ENCODE peak calls at places on chromosome 1, in nine cellular contexts. One of them, this sample, is unnamed. For H3K27me3, the result is how much of the 10 kb centered on the place peaks cover.

GRCh38 chr1:193185861-193186714 is at the start of gene B3GALT2:
- DNase-seq in neural progenitor cell: peak
- DNase-seq in pancreas: no peak
- DNase-seq in neuronal stem cell: no peak
- DNase-seq in naive thymus-derived CD4-positive, alpha-beta T cell: peak
- DNase-seq in body of pancreas: peak
- DNase-seq in colonic mucosa: peak
- DNase-seq in PC-3: no peak
- DNase-seq in CD4-positive, alpha-beta memory T cell: peak
- DNase-seq in this sample: peak

GRCh38 chr1:9753121-9753531 is 70.6 kb downstream of the CLSTN1 start:
- DNase-seq in CD4-positive, alpha-beta memory T cell: no peak
- DNase-seq in naive thymus-derived CD4-positive, alpha-beta T cell: no peak
- DNase-seq in pancreas: no peak
- DNase-seq in neuronal stem cell: no peak
- DNase-seq in PC-3: peak
- DNase-seq in body of pancreas: peak
- DNase-seq in colonic mucosa: no peak
- DNase-seq in neural progenitor cell: no peak
- DNase-seq in this sample: no peak

GRCh38 chr1:20727746-20728316 is 4.7 kb downstream of the SH2D5 start:
- DNase-seq in CD4-positive, alpha-beta memory T cell: no peak
- DNase-seq in PC-3: no peak
- DNase-seq in body of pancreas: no peak
- DNase-seq in pancreas: no peak
- DNase-seq in neuronal stem cell: no peak
- DNase-seq in neural progenitor cell: peak
- DNase-seq in colonic mucosa: no peak
- DNase-seq in naive thymus-derived CD4-positive, alpha-beta T cell: no peak
- DNase-seq in this sample: no peak

GRCh38 chr1:27099154-27099903 is 55.6 kb downstream of the SLC9A1 start:
- DNase-seq in PC-3: peak
- DNase-seq in neuronal stem cell: no peak
- DNase-seq in body of pancreas: no peak
- DNase-seq in naive thymus-derived CD4-positive, alpha-beta T cell: no peak
- DNase-seq in neural progenitor cell: peak
- DNase-seq in colonic mucosa: peak
- DNase-seq in pancreas: no peak
- DNase-seq in CD4-positive, alpha-beta memory T cell: no peak
- DNase-seq in this sample: no peak

GRCh38 chr1:161207173-161207572 is 5.0 kb downstream of the NDUFS2 start:
- DNase-seq in colonic mucosa: no peak
- DNase-seq in PC-3: no peak
- DNase-seq in neural progenitor cell: no peak
- DNase-seq in body of pancreas: peak
- DNase-seq in CD4-positive, alpha-beta memory T cell: no peak
- DNase-seq in pancreas: no peak
- DNase-seq in neuronal stem cell: no peak
- DNase-seq in naive thymus-derived CD4-positive, alpha-beta T cell: no peak
- DNase-seq in this sample: no peak

GRCh38 chr1:114540202-114540601 is 29.2 kb upstream of the TRIM33 start:
- DNase-seq in naive thymus-derived CD4-positive, alpha-beta T cell: no peak
- DNase-seq in PC-3: peak
- DNase-seq in neuronal stem cell: no peak
- DNase-seq in body of pancreas: no peak
- DNase-seq in colonic mucosa: no peak
- DNase-seq in pancreas: no peak
- DNase-seq in CD4-positive, alpha-beta memory T cell: no peak
- DNase-seq in neural progenitor cell: no peak
- DNase-seq in this sample: no peak

GRCh38 chr1:28437260-28437923 is 67.9 kb downstream of the PHACTR4 start:
- DNase-seq in body of pancreas: peak
- DNase-seq in neural progenitor cell: peak
- DNase-seq in colonic mucosa: peak
- DNase-seq in PC-3: peak
- DNase-seq in naive thymus-derived CD4-positive, alpha-beta T cell: no peak
- DNase-seq in neuronal stem cell: peak
- DNase-seq in CD4-positive, alpha-beta memory T cell: no peak
- DNase-seq in pancreas: no peak
- DNase-seq in this sample: no peak

GRCh38 chr1:65512383-65512782 is 91.9 kb downstream of the LEPR start:
- DNase-seq in neural progenitor cell: no peak
- DNase-seq in neuronal stem cell: no peak
- DNase-seq in PC-3: no peak
- DNase-seq in pancreas: peak
- DNase-seq in CD4-positive, alpha-beta memory T cell: no peak
- DNase-seq in naive thymus-derived CD4-positive, alpha-beta T cell: no peak
- DNase-seq in body of pancreas: no peak
- DNase-seq in colonic mucosa: no peak
- DNase-seq in this sample: no peak

GRCh38 chr1:240739139-240739538 is 127.2 kb upstream of the GREM2 start:
- DNase-seq in pancreas: no peak
- DNase-seq in body of pancreas: no peak
- DNase-seq in colonic mucosa: no peak
- DNase-seq in PC-3: peak
- DNase-seq in neuronal stem cell: no peak
- DNase-seq in CD4-positive, alpha-beta memory T cell: no peak
- DNase-seq in neural progenitor cell: no peak
- DNase-seq in naive thymus-derived CD4-positive, alpha-beta T cell: no peak
- DNase-seq in this sample: no peak

DNA sequence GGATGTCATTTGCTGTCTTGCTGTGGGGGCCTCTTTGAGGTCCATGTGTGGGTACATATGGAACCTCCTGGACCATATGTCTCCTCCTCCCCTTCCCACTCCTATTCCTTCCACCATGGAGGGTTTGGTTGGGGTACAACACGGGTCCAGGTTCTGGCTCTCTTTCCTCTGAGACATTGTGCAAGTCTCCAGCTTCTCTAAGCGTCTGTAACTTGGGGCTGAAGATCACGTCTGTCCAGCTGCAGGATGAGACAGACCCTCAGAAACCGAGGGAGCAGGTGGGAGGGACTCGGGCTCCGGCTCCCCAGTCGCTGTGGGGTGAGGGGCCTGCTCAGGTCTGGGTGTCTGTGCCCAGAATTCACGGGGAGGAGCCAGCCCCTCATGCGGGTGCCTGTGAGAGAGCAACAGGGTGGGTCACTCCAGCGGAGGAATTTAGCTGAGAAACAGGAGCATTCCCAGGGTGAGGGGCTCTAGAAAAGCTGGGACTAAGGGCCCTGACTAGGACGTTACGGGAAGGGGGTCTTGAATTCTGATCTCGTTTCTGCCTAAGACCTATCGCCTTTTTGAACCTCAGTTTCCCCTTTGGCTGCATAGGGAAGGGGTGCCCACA is 42.0 kb upstream of the DMBX1 start:
- DNase-seq in naive thymus-derived CD4-positive, alpha-beta T cell: no peak
- DNase-seq in neuronal stem cell: no peak
- DNase-seq in neural progenitor cell: no peak
- DNase-seq in colonic mucosa: no peak
- DNase-seq in CD4-positive, alpha-beta memory T cell: no peak
- DNase-seq in pancreas: no peak
- DNase-seq in body of pancreas: no peak
- DNase-seq in PC-3: no peak
- DNase-seq in this sample: no peak
- H3K27me3 ChIP-seq in naive thymus-derived CD4-positive, alpha-beta T cell: under half
- H3K27me3 ChIP-seq in neuronal stem cell: under half
- H3K27me3 ChIP-seq in neural progenitor cell: half or more
- H3K27me3 ChIP-seq in colonic mucosa: under half
- H3K27me3 ChIP-seq in CD4-positive, alpha-beta memory T cell: under half
- H3K27me3 ChIP-seq in pancreas: under half
- H3K27me3 ChIP-seq in body of pancreas: under half
- H3K27me3 ChIP-seq in PC-3: under half
- H3K27me3 ChIP-seq in this sample: under half

DNA sequence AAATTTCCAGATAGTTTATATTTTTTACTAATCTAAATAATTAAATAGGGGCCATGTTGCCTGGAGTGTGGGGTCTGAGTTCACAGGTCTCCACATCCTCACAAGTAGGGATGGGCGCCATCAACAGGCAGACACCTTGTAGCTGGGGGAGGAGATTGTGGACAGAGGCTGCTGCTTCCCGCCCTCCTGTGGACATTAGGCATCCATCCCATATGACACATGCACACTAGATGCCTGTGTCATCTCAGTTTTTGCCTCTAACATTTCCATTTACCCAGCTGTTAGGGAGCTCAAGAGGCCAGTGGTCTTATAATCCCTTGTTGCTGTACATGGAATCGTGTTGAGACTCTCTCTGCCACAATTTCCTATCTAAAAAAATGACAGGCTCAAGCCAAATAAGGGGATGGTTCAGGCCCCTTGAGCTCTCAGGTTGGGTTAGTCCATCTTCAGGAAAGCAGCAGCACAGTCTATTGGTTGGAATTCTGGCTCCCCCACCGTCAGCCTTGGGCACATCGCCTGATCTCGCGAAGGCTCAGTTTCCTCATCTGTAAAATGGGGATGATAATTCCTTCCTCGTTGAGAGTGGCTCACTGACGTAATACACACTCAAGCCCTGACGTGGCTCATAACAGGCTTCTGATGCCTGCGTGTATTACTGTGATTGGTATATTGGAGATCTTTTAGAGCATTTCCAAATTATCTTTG is 13.6 kb downstream of the LHX4 start:
- DNase-seq in pancreas: no peak
- DNase-seq in CD4-positive, alpha-beta memory T cell: no peak
- DNase-seq in body of pancreas: no peak
- DNase-seq in PC-3: peak
- DNase-seq in neural progenitor cell: no peak
- DNase-seq in naive thymus-derived CD4-positive, alpha-beta T cell: no peak
- DNase-seq in colonic mucosa: no peak
- DNase-seq in neuronal stem cell: no peak
- DNase-seq in this sample: no peak
- H3K27me3 ChIP-seq in pancreas: under half
- H3K27me3 ChIP-seq in CD4-positive, alpha-beta memory T cell: under half
- H3K27me3 ChIP-seq in body of pancreas: under half
- H3K27me3 ChIP-seq in PC-3: under half
- H3K27me3 ChIP-seq in neural progenitor cell: under half
- H3K27me3 ChIP-seq in naive thymus-derived CD4-positive, alpha-beta T cell: under half
- H3K27me3 ChIP-seq in colonic mucosa: under half
- H3K27me3 ChIP-seq in neuronal stem cell: under half
- H3K27me3 ChIP-seq in this sample: under half

DNA sequence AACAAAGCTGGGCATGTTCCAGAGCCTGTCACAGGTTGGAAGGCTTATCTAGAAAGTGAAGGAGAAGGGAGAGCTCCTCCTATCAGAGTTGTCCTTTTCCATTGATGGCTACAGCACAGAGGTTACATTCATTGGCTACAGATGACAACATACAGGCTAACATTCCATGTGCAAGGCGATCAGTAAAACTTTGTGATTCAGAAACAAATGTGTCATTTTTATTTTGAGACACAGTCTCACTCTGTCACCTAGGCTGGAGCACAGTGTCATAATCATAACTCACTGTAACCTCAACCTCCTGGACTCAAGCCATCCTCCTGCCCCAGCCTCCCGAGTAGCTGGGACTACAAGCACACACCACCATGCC is 32.6 kb downstream of the TRIM67 start:
- DNase-seq in body of pancreas: no peak
- DNase-seq in neural progenitor cell: no peak
- DNase-seq in CD4-positive, alpha-beta memory T cell: no peak
- DNase-seq in neuronal stem cell: no peak
- DNase-seq in pancreas: no peak
- DNase-seq in naive thymus-derived CD4-positive, alpha-beta T cell: no peak
- DNase-seq in PC-3: no peak
- DNase-seq in colonic mucosa: no peak
- DNase-seq in this sample: no peak
- H3K27me3 ChIP-seq in body of pancreas: under half
- H3K27me3 ChIP-seq in neural progenitor cell: under half
- H3K27me3 ChIP-seq in CD4-positive, alpha-beta memory T cell: under half
- H3K27me3 ChIP-seq in neuronal stem cell: under half
- H3K27me3 ChIP-seq in pancreas: under half
- H3K27me3 ChIP-seq in naive thymus-derived CD4-positive, alpha-beta T cell: under half
- H3K27me3 ChIP-seq in PC-3: under half
- H3K27me3 ChIP-seq in colonic mucosa: under half
- H3K27me3 ChIP-seq in this sample: under half

GRCh38 chr1:59819566-59820438 is 5.1 kb downstream of the HOOK1 start:
- DNase-seq in neural progenitor cell: no peak
- DNase-seq in naive thymus-derived CD4-positive, alpha-beta T cell: no peak
- DNase-seq in pancreas: no peak
- DNase-seq in PC-3: no peak
- DNase-seq in body of pancreas: no peak
- DNase-seq in neuronal stem cell: no peak
- DNase-seq in CD4-positive, alpha-beta memory T cell: no peak
- DNase-seq in colonic mucosa: no peak
- DNase-seq in this sample: no peak

GRCh38 chr1:59816318-59816878 is 1.6 kb downstream of the HOOK1 start:
- DNase-seq in body of pancreas: no peak
- DNase-seq in neural progenitor cell: no peak
- DNase-seq in PC-3: no peak
- DNase-seq in colonic mucosa: no peak
- DNase-seq in neuronal stem cell: no peak
- DNase-seq in CD4-positive, alpha-beta memory T cell: no peak
- DNase-seq in pancreas: no peak
- DNase-seq in naive thymus-derived CD4-positive, alpha-beta T cell: no peak
- DNase-seq in this sample: no peak

GRCh38 chr1:59814180-59814900 is 409 bp upstream of the HOOK1 start:
- DNase-seq in naive thymus-derived CD4-positive, alpha-beta T cell: peak
- DNase-seq in PC-3: peak
- DNase-seq in neural progenitor cell: peak
- DNase-seq in colonic mucosa: peak
- DNase-seq in CD4-positive, alpha-beta memory T cell: peak
- DNase-seq in pancreas: peak
- DNase-seq in body of pancreas: peak
- DNase-seq in neuronal stem cell: peak
- DNase-seq in this sample: peak

GRCh38 chr1:59815892-59816291 is 1.1 kb downstream of the HOOK1 start:
- DNase-seq in neuronal stem cell: no peak
- DNase-seq in body of pancreas: no peak
- DNase-seq in neural progenitor cell: no peak
- DNase-seq in naive thymus-derived CD4-positive, alpha-beta T cell: no peak
- DNase-seq in PC-3: peak
- DNase-seq in pancreas: no peak
- DNase-seq in CD4-positive, alpha-beta memory T cell: no peak
- DNase-seq in colonic mucosa: no peak
- DNase-seq in this sample: no peak

DNA sequence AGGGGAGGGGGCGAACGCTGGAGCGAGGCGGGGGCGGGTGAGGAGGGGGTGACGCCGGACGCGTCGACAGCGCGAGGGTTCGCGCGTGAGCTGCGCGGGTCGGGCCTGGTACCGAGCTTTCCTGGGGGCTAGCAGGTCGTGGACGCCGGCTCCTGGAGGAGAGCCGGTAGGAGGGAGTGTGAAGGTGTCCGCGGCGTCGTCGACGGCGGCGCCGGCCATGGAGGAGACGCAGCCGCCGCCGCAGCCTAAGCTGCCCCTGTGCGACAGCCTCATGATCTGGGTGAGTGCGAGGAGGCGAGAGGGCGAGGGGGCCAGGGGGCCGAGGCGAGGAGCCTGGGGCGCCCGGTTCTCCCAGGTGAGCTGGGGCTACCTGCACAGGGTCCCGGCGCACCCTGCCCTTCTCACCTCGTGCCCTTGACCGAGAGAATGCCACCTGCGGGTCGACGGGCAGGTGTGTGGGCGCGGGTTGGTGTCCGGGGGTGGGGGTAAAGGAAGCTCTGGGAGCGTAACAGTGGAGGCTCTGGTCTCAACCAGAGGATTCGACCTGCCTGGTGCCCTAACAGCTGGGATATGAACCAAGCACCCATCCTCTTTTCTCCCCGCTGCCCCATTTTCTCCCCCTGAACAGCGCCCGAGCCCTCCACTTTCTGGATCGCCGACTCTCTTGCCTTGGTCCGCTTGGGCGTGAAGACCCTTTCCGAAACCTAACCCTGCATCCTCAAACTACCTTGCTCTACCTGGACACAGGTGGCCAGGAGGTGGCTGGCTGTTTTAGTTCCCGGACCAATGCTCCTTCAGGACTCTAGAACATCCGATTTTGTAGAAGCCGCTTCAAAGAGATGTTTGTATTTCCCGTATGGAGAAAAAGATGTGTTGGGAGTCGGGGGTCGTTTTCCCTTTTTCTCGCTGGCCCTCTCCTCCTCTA is at the start of gene HOOK1:
- DNase-seq in neural progenitor cell: peak
- DNase-seq in neuronal stem cell: peak
- DNase-seq in PC-3: peak
- DNase-seq in body of pancreas: peak
- DNase-seq in colonic mucosa: peak
- DNase-seq in naive thymus-derived CD4-positive, alpha-beta T cell: no peak
- DNase-seq in CD4-positive, alpha-beta memory T cell: no peak
- DNase-seq in pancreas: no peak
- DNase-seq in this sample: no peak
- H3K27me3 ChIP-seq in neural progenitor cell: under half
- H3K27me3 ChIP-seq in neuronal stem cell: under half
- H3K27me3 ChIP-seq in PC-3: under half
- H3K27me3 ChIP-seq in body of pancreas: under half
- H3K27me3 ChIP-seq in colonic mucosa: under half
- H3K27me3 ChIP-seq in naive thymus-derived CD4-positive, alpha-beta T cell: under half
- H3K27me3 ChIP-seq in CD4-positive, alpha-beta memory T cell: under half
- H3K27me3 ChIP-seq in pancreas: under half
- H3K27me3 ChIP-seq in this sample: under half

This sample was measured in CD8-positive, alpha-beta memory T cell.